ENCODE peak calls at places on chromosomes 12 and 14, in eight cellular contexts. A is iPS-NIHi11, V is NCI-H1417, S is activated T-cell treated with anti-CD3 and anti-CD28 coated beads for 1 hour, H is upper lobe of right lung, R is HFFc6, B is neural progenitor cell, K is T-helper 1 cell. M is an unnamed sample.

GRCh38 chr12:64890873-64891468 is 66.5 kb downstream of the TBC1D30 start:
- DNase-seq in R (peak; percentile 61), B (peak; percentile 79), H (no peak), K (no peak), V (peak; percentile 87), A (peak; percentile 66), S (no peak), M (peak; percentile 54)

GRCh38 chr12:48380596-48380995 is 29.9 kb upstream of the ZNF641 start:
- DNase-seq in K (no peak), V (no peak), R (no peak), S (no peak), B (no peak), H (no peak), A (no peak), M (no peak)

GRCh38 chr12:24200013-24200412 is 250.5 kb upstream of the SOX5 start:
- DNase-seq in K (no peak), V (no peak), S (no peak), H (no peak), R (no peak), B (no peak), A (no peak), M (no peak)

GRCh38 chr12:128076188-128076587 is 190.8 kb upstream of the TMEM132C start:
- DNase-seq in H (no peak), K (no peak), B (no peak), R (peak; percentile 13), A (no peak), V (no peak), S (no peak), M (no peak)

GRCh38 chr12:115963030-115963480 is 314.4 kb downstream of the MED13L start:
- DNase-seq in K (no peak), B (no peak), H (no peak), A (no peak), S (no peak), R (peak; percentile 79), V (no peak), M (no peak)

GRCh38 chr14:86305058-86305457 is 775.1 kb downstream of the FLRT2 start:
- DNase-seq in A (no peak), B (no peak), S (no peak), V (peak; percentile 37), H (no peak), R (no peak), K (no peak), M (no peak)

GRCh38 chr12:14408208-14408607 is 42.7 kb downstream of the ATF7IP start:
- DNase-seq in K (no peak), V (peak; percentile 5), B (no peak), S (no peak), H (no peak), R (peak; percentile 7), A (peak; percentile 30), M (no peak)

GRCh38 chr12:117140397-117141096 is 41.3 kb upstream of the TESC start:
- DNase-seq in H (peak; percentile 73), K (no peak), S (no peak), V (peak; percentile 43), R (no peak), B (no peak), A (no peak), M (no peak)

GRCh38 chr12:110860833-110861291 is 14.1 kb downstream of the CCDC63 start:
- DNase-seq in R (no peak), V (no peak), K (no peak), S (no peak), B (peak; percentile 93), H (no peak), A (no peak), M (no peak)

GRCh38 chr14:85578925-85579324 is 49.0 kb downstream of the FLRT2 start:
- DNase-seq in A (no peak), S (no peak), H (no peak), B (no peak), K (no peak), V (no peak), R (no peak), M (no peak)

M was measured in naive thymus-derived CD8-positive, alpha-beta T cell.